ENCODE peak calls at places on chromosomes 2 and 18, in ten cellular contexts. One of them, this sample, is unnamed.

GRCh38 chr2:232887171-232887850 is 17.2 kb downstream of the SNORC start:
- DNase-seq in NCI-H2029: no peak
- DNase-seq in NCI-H69: no peak
- DNase-seq in Right ventricle myocardium inferior: peak
- DNase-seq in foreskin keratinocyte: no peak
- DNase-seq in MV-4-11: no peak
- DNase-seq in RKO: no peak
- DNase-seq in EL: no peak
- DNase-seq in kidney glomerular epithelial cell: no peak
- DNase-seq in Caki2: no peak
- DNase-seq in this sample: peak

GRCh38 chr2:64228126-64228678 is 84.0 kb upstream of the PELI1 start:
- DNase-seq in EL: peak
- DNase-seq in NCI-H69: peak
- DNase-seq in foreskin keratinocyte: peak
- DNase-seq in MV-4-11: peak
- DNase-seq in Caki2: peak
- DNase-seq in RKO: peak
- DNase-seq in kidney glomerular epithelial cell: peak
- DNase-seq in NCI-H2029: peak
- DNase-seq in Right ventricle myocardium inferior: peak
- DNase-seq in this sample: peak

GRCh38 chr2:148052687-148053086 is 31.8 kb downstream of the MBD5 start:
- DNase-seq in Caki2: no peak
- DNase-seq in RKO: no peak
- DNase-seq in MV-4-11: no peak
- DNase-seq in NCI-H2029: no peak
- DNase-seq in NCI-H69: no peak
- DNase-seq in foreskin keratinocyte: no peak
- DNase-seq in Right ventricle myocardium inferior: no peak
- DNase-seq in EL: no peak
- DNase-seq in kidney glomerular epithelial cell: no peak
- DNase-seq in this sample: no peak

GRCh38 chr2:160996584-160996983 is 163.6 kb upstream of the TANK start:
- DNase-seq in MV-4-11: no peak
- DNase-seq in NCI-H2029: no peak
- DNase-seq in NCI-H69: no peak
- DNase-seq in Right ventricle myocardium inferior: no peak
- DNase-seq in kidney glomerular epithelial cell: no peak
- DNase-seq in RKO: no peak
- DNase-seq in Caki2: no peak
- DNase-seq in foreskin keratinocyte: no peak
- DNase-seq in EL: no peak
- DNase-seq in this sample: no peak

GRCh38 chr2:9639000-9639602 is 8.3 kb upstream of the YWHAQ start:
- DNase-seq in EL: no peak
- DNase-seq in RKO: no peak
- DNase-seq in foreskin keratinocyte: no peak
- DNase-seq in NCI-H2029: no peak
- DNase-seq in kidney glomerular epithelial cell: no peak
- DNase-seq in Caki2: no peak
- DNase-seq in NCI-H69: no peak
- DNase-seq in MV-4-11: no peak
- DNase-seq in Right ventricle myocardium inferior: no peak
- DNase-seq in this sample: no peak

GRCh38 chr2:73830871-73831401 is 2.2 kb downstream of the STAMBP start:
- DNase-seq in Caki2: peak
- DNase-seq in NCI-H69: no peak
- DNase-seq in Right ventricle myocardium inferior: no peak
- DNase-seq in RKO: peak
- DNase-seq in kidney glomerular epithelial cell: peak
- DNase-seq in MV-4-11: peak
- DNase-seq in NCI-H2029: no peak
- DNase-seq in foreskin keratinocyte: peak
- DNase-seq in EL: peak
- DNase-seq in this sample: no peak

GRCh38 chr2:239625106-239625845 is 224.5 kb upstream of the HDAC4 start:
- DNase-seq in Caki2: no peak
- DNase-seq in NCI-H2029: no peak
- DNase-seq in MV-4-11: no peak
- DNase-seq in kidney glomerular epithelial cell: no peak
- DNase-seq in foreskin keratinocyte: no peak
- DNase-seq in RKO: no peak
- DNase-seq in NCI-H69: no peak
- DNase-seq in Right ventricle myocardium inferior: no peak
- DNase-seq in EL: no peak
- DNase-seq in this sample: no peak

GRCh38 chr2:200417389-200417788 is 92.5 kb downstream of the KCTD18 start:
- DNase-seq in foreskin keratinocyte: no peak
- DNase-seq in Caki2: no peak
- DNase-seq in MV-4-11: no peak
- DNase-seq in EL: no peak
- DNase-seq in NCI-H69: no peak
- DNase-seq in RKO: no peak
- DNase-seq in Right ventricle myocardium inferior: no peak
- DNase-seq in kidney glomerular epithelial cell: no peak
- DNase-seq in NCI-H2029: no peak
- DNase-seq in this sample: no peak

GRCh38 chr18:13227910-13228309 is 9.3 kb downstream of the LDLRAD4 start:
- DNase-seq in RKO: no peak
- DNase-seq in kidney glomerular epithelial cell: no peak
- DNase-seq in Caki2: no peak
- DNase-seq in MV-4-11: no peak
- DNase-seq in EL: no peak
- DNase-seq in Right ventricle myocardium inferior: no peak
- DNase-seq in NCI-H69: no peak
- DNase-seq in NCI-H2029: no peak
- DNase-seq in foreskin keratinocyte: no peak
- DNase-seq in this sample: no peak

GRCh38 chr18:48884306-48885235 is 66.2 kb downstream of the SMAD7 start:
- DNase-seq in NCI-H2029: no peak
- DNase-seq in RKO: no peak
- DNase-seq in MV-4-11: no peak
- DNase-seq in Right ventricle myocardium inferior: no peak
- DNase-seq in kidney glomerular epithelial cell: no peak
- DNase-seq in foreskin keratinocyte: no peak
- DNase-seq in EL: no peak
- DNase-seq in NCI-H69: peak
- DNase-seq in Caki2: no peak
- DNase-seq in this sample: no peak

GRCh38 chr2:109087055-109087663 is 41.8 kb upstream of the SH3RF3 start:
- DNase-seq in NCI-H2029: no peak
- DNase-seq in foreskin keratinocyte: no peak
- DNase-seq in MV-4-11: no peak
- DNase-seq in kidney glomerular epithelial cell: no peak
- DNase-seq in Right ventricle myocardium inferior: no peak
- DNase-seq in EL: no peak
- DNase-seq in Caki2: no peak
- DNase-seq in NCI-H69: no peak
- DNase-seq in RKO: no peak
- DNase-seq in this sample: no peak

GRCh38 chr18:69597561-69597960 is 196.9 kb downstream of the DOK6 start:
- DNase-seq in MV-4-11: no peak
- DNase-seq in RKO: no peak
- DNase-seq in Right ventricle myocardium inferior: no peak
- DNase-seq in kidney glomerular epithelial cell: no peak
- DNase-seq in Caki2: no peak
- DNase-seq in foreskin keratinocyte: no peak
- DNase-seq in NCI-H2029: no peak
- DNase-seq in NCI-H69: no peak
- DNase-seq in EL: no peak
- DNase-seq in this sample: no peak

GRCh38 chr2:179444056-179444455 is 179.4 kb upstream of the SESTD1 start:
- DNase-seq in MV-4-11: no peak
- DNase-seq in NCI-H69: no peak
- DNase-seq in Right ventricle myocardium inferior: no peak
- DNase-seq in Caki2: no peak
- DNase-seq in RKO: no peak
- DNase-seq in EL: no peak
- DNase-seq in NCI-H2029: no peak
- DNase-seq in kidney glomerular epithelial cell: no peak
- DNase-seq in foreskin keratinocyte: no peak
- DNase-seq in this sample: peak

GRCh38 chr2:113284481-113284880 is 5.8 kb upstream of the PAX8 start:
- DNase-seq in NCI-H2029: no peak
- DNase-seq in NCI-H69: no peak
- DNase-seq in RKO: no peak
- DNase-seq in kidney glomerular epithelial cell: no peak
- DNase-seq in EL: peak
- DNase-seq in foreskin keratinocyte: no peak
- DNase-seq in Right ventricle myocardium inferior: no peak
- DNase-seq in Caki2: no peak
- DNase-seq in MV-4-11: peak
- DNase-seq in this sample: no peak

GRCh38 chr2:178072383-178073301 is at the start of gene PDE11A:
- DNase-seq in MV-4-11: no peak
- DNase-seq in Caki2: peak
- DNase-seq in foreskin keratinocyte: peak
- DNase-seq in kidney glomerular epithelial cell: peak
- DNase-seq in NCI-H2029: peak
- DNase-seq in NCI-H69: peak
- DNase-seq in EL: peak
- DNase-seq in Right ventricle myocardium inferior: peak
- DNase-seq in RKO: peak
- DNase-seq in this sample: peak

GRCh38 chr18:79381811-79382311 is 13.9 kb upstream of the NFATC1 start:
- DNase-seq in RKO: no peak
- DNase-seq in NCI-H69: no peak
- DNase-seq in kidney glomerular epithelial cell: no peak
- DNase-seq in Right ventricle myocardium inferior: peak
- DNase-seq in MV-4-11: no peak
- DNase-seq in NCI-H2029: no peak
- DNase-seq in Caki2: no peak
- DNase-seq in foreskin keratinocyte: no peak
- DNase-seq in EL: no peak
- DNase-seq in this sample: no peak

GRCh38 chr18:68797901-68798300 is at the start of gene CCDC102B:
- DNase-seq in foreskin keratinocyte: no peak
- DNase-seq in Right ventricle myocardium inferior: no peak
- DNase-seq in MV-4-11: no peak
- DNase-seq in RKO: no peak
- DNase-seq in NCI-H2029: no peak
- DNase-seq in NCI-H69: peak
- DNase-seq in EL: peak
- DNase-seq in kidney glomerular epithelial cell: no peak
- DNase-seq in Caki2: no peak
- DNase-seq in this sample: no peak

GRCh38 chr2:23751747-23752265 is 175.1 kb downstream of the ATAD2B start:
- DNase-seq in NCI-H69: no peak
- DNase-seq in EL: no peak
- DNase-seq in kidney glomerular epithelial cell: no peak
- DNase-seq in Caki2: no peak
- DNase-seq in NCI-H2029: no peak
- DNase-seq in MV-4-11: no peak
- DNase-seq in foreskin keratinocyte: no peak
- DNase-seq in Right ventricle myocardium inferior: no peak
- DNase-seq in RKO: no peak
- DNase-seq in this sample: no peak

GRCh38 chr2:198144621-198145020 is 340.2 kb downstream of the PLCL1 start:
- DNase-seq in EL: no peak
- DNase-seq in NCI-H2029: no peak
- DNase-seq in RKO: no peak
- DNase-seq in NCI-H69: peak
- DNase-seq in foreskin keratinocyte: no peak
- DNase-seq in kidney glomerular epithelial cell: no peak
- DNase-seq in Right ventricle myocardium inferior: no peak
- DNase-seq in Caki2: no peak
- DNase-seq in MV-4-11: no peak
- DNase-seq in this sample: no peak

GRCh38 chr2:150526827-150527226 is 39.4 kb upstream of the RND3 start:
- DNase-seq in NCI-H2029: no peak
- DNase-seq in RKO: peak
- DNase-seq in kidney glomerular epithelial cell: peak
- DNase-seq in Caki2: peak
- DNase-seq in EL: peak
- DNase-seq in MV-4-11: no peak
- DNase-seq in NCI-H69: no peak
- DNase-seq in foreskin keratinocyte: peak
- DNase-seq in Right ventricle myocardium inferior: no peak
- DNase-seq in this sample: no peak

GRCh38 chr2:6647028-6647427 is 218.7 kb downstream of the CMPK2 start:
- DNase-seq in MV-4-11: no peak
- DNase-seq in EL: no peak
- DNase-seq in foreskin keratinocyte: no peak
- DNase-seq in NCI-H2029: no peak
- DNase-seq in kidney glomerular epithelial cell: no peak
- DNase-seq in Right ventricle myocardium inferior: no peak
- DNase-seq in Caki2: no peak
- DNase-seq in RKO: no peak
- DNase-seq in NCI-H69: no peak
- DNase-seq in this sample: no peak

GRCh38 chr2:170502400-170503135 is 212.6 kb upstream of the SP5 start:
- DNase-seq in kidney glomerular epithelial cell: no peak
- DNase-seq in NCI-H2029: no peak
- DNase-seq in Right ventricle myocardium inferior: no peak
- DNase-seq in RKO: no peak
- DNase-seq in MV-4-11: no peak
- DNase-seq in EL: no peak
- DNase-seq in NCI-H69: no peak
- DNase-seq in Caki2: no peak
- DNase-seq in foreskin keratinocyte: no peak
- DNase-seq in this sample: no peak

GRCh38 chr2:23493849-23494248 is 108.9 kb downstream of the KLHL29 start:
- DNase-seq in EL: no peak
- DNase-seq in Caki2: no peak
- DNase-seq in NCI-H69: no peak
- DNase-seq in kidney glomerular epithelial cell: no peak
- DNase-seq in RKO: no peak
- DNase-seq in foreskin keratinocyte: no peak
- DNase-seq in NCI-H2029: no peak
- DNase-seq in MV-4-11: no peak
- DNase-seq in Right ventricle myocardium inferior: no peak
- DNase-seq in this sample: no peak

GRCh38 chr2:234795272-234795920 is 156.4 kb upstream of the SH3BP4 start:
- DNase-seq in kidney glomerular epithelial cell: no peak
- DNase-seq in Right ventricle myocardium inferior: no peak
- DNase-seq in NCI-H2029: no peak
- DNase-seq in foreskin keratinocyte: no peak
- DNase-seq in Caki2: no peak
- DNase-seq in MV-4-11: no peak
- DNase-seq in NCI-H69: peak
- DNase-seq in EL: no peak
- DNase-seq in RKO: no peak
- DNase-seq in this sample: no peak

GRCh38 chr2:235399895-235400294 is 93.9 kb upstream of the AGAP1 start:
- DNase-seq in Right ventricle myocardium inferior: no peak
- DNase-seq in MV-4-11: no peak
- DNase-seq in kidney glomerular epithelial cell: no peak
- DNase-seq in EL: no peak
- DNase-seq in RKO: no peak
- DNase-seq in foreskin keratinocyte: no peak
- DNase-seq in NCI-H2029: no peak
- DNase-seq in Caki2: no peak
- DNase-seq in NCI-H69: no peak
- DNase-seq in this sample: no peak

GRCh38 chr18:70046207-70046606 is 98.5 kb upstream of the CD226 start:
- DNase-seq in MV-4-11: no peak
- DNase-seq in NCI-H2029: no peak
- DNase-seq in Caki2: no peak
- DNase-seq in NCI-H69: no peak
- DNase-seq in EL: no peak
- DNase-seq in Right ventricle myocardium inferior: no peak
- DNase-seq in RKO: no peak
- DNase-seq in kidney glomerular epithelial cell: peak
- DNase-seq in foreskin keratinocyte: no peak
- DNase-seq in this sample: no peak

GRCh38 chr2:192333642-192334041 is 138.9 kb upstream of the TMEFF2 start:
- DNase-seq in Right ventricle myocardium inferior: no peak
- DNase-seq in RKO: no peak
- DNase-seq in NCI-H2029: no peak
- DNase-seq in foreskin keratinocyte: no peak
- DNase-seq in EL: no peak
- DNase-seq in Caki2: no peak
- DNase-seq in MV-4-11: no peak
- DNase-seq in NCI-H69: no peak
- DNase-seq in kidney glomerular epithelial cell: no peak
- DNase-seq in this sample: no peak

GRCh38 chr2:44362207-44363015 is 664 bp downstream of the CAMKMT start:
- DNase-seq in Caki2: peak
- DNase-seq in foreskin keratinocyte: peak
- DNase-seq in Right ventricle myocardium inferior: peak
- DNase-seq in NCI-H2029: no peak
- DNase-seq in EL: peak
- DNase-seq in NCI-H69: peak
- DNase-seq in kidney glomerular epithelial cell: peak
- DNase-seq in MV-4-11: peak
- DNase-seq in RKO: peak
- DNase-seq in this sample: peak